ENCODE peak calls at places on chromosomes 4 and X, in seven cellular contexts. F, B, L, S, M, A and E are unnamed samples.

GRCh38 chrX:66163849-66164401 is at the start of gene HEPH:
- DNase-seq in F (peak; percentile 59), B (peak; percentile 12), L (no peak), S (peak; percentile 1), M (no peak), A (no peak), E (peak; percentile 9)

GRCh38 chr4:54554339-54554990 is 103.3 kb upstream of the KIT start:
- DNase-seq in F (no peak), B (no peak), L (no peak), S (no peak), M (no peak), A (no peak), E (no peak)

GRCh38 chrX:154459843-154460242 is 1.8 kb downstream of the PLXNA3 start:
- DNase-seq in F (no peak), B (no peak), L (peak; percentile 73), S (no peak), M (no peak), A (no peak), E (no peak)

GRCh38 chr4:146232131-146232722 is 17.9 kb downstream of the REELD1 start:
- DNase-seq in F (no peak), B (no peak), L (no peak), S (no peak), M (no peak), A (no peak), E (no peak)

GRCh38 chrX:107713205-107714195 is 62.1 kb downstream of the TSC22D3 start:
- DNase-seq in F (peak; percentile 39), B (no peak), L (no peak), S (no peak), M (peak; percentile 61), A (no peak), E (no peak)

GRCh38 chrX:133776072-133776471 is 209.3 kb downstream of the GPC3 start:
- DNase-seq in F (no peak), B (no peak), L (no peak), S (no peak), M (no peak), A (no peak), E (no peak)

GRCh38 chrX:9341305-9342201 is 123.3 kb upstream of the TBL1X start:
- DNase-seq in F (peak; percentile 66), B (peak; percentile 55), L (peak; percentile 88), S (peak; percentile 75), M (peak; percentile 72), A (peak; percentile 77), E (no peak)

GRCh38 chrX:136157187-136157586 is 9.9 kb downstream of the FHL1 start:
- DNase-seq in F (no peak), B (no peak), L (no peak), S (no peak), M (no peak), A (peak; percentile 55), E (no peak)

GRCh38 chr4:71713611-71714203 is 70.2 kb downstream of the GC start:
- DNase-seq in F (peak; percentile 82), B (peak; percentile 68), L (no peak), S (no peak), M (peak; percentile 7), A (peak; percentile 39), E (peak; percentile 72)

GRCh38 chr4:113223001-113223400 is 173.5 kb downstream of the ANK2 start:
- DNase-seq in F (no peak), B (no peak), L (no peak), S (no peak), M (no peak), A (no peak), E (no peak)

GRCh38 chr4:158056689-158057245 is 116.1 kb downstream of the GASK1B start:
- DNase-seq in F (no peak), B (no peak), L (no peak), S (no peak), M (no peak), A (no peak), E (no peak)

GRCh38 chrX:147884958-147885357 is 26.8 kb upstream of the FMR1 start:
- DNase-seq in F (peak; percentile 69), B (no peak), L (no peak), S (no peak), M (no peak), A (no peak), E (no peak)

GRCh38 chrX:15501506-15501905 is 899 bp downstream of the BMX start:
- DNase-seq in F (no peak), B (no peak), L (no peak), S (no peak), M (no peak), A (no peak), E (no peak)

GRCh38 chrX:10025742-10026493 is 58.8 kb downstream of the CLDN34 start:
- DNase-seq in F (no peak), B (no peak), L (peak; percentile 27), S (no peak), M (no peak), A (no peak), E (no peak)

GRCh38 chrX:106481341-106481740 is 130.4 kb upstream of the RADX start:
- DNase-seq in F (peak; percentile 61), B (peak; percentile 47), L (no peak), S (peak; percentile 2), M (peak; percentile 19), A (peak; percentile 46), E (peak; percentile 8)

GRCh38 chrX:93673056-93673868 is at the start of gene NAP1L3:
- DNase-seq in F (peak; percentile 71), B (peak; percentile 84), L (peak; percentile 88), S (peak; percentile 42), M (peak; percentile 62), A (no peak), E (peak; percentile 72)

GRCh38 chrX:68939868-68940267 is 111.0 kb downstream of the EFNB1 start:
- DNase-seq in F (no peak), B (no peak), L (no peak), S (no peak), M (no peak), A (no peak), E (no peak)

GRCh38 chrX:129697204-129697829 is 41.5 kb upstream of the XPNPEP2 start:
- DNase-seq in F (no peak), B (no peak), L (no peak), S (no peak), M (no peak), A (peak; percentile 18), E (no peak)

GRCh38 chr4:52640808-52641595 is 18.1 kb downstream of the USP46 start:
- DNase-seq in F (peak; percentile 50), B (peak; percentile 50), L (no peak), S (peak; percentile 46), M (no peak), A (no peak), E (no peak)

DNA sequence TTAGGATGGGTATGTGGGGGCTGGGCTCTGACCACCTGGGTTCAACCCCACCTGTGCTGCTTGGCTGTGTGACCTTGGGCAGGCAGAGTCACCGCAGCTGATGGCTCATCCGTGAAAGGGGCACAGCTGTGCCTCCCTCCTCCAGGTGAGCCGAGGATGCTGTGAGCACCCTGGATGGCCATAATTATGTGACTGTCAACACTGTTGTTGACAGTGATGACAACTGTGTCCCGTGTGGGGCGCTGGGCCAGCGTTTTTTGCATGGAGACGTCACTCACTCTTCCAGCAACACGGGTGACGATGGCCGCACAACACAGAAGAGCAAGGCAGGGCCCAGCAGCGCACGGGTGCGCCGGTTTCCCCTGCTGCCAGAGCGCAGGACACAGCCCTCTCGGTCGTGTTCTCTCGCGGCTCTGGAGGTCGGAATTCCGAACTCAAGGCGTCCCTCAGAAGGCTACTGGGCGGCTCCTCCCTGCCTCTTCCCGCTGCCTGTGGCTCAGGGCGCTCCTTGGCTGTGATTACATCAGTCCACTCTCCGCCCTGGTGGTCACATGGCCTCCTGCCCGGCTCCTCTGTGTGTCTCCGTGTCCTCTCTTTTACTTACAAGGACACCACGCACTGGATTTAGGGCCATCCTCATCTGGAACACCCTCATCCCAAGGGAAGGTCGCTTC is 1.3 kb downstream of the SH3TC1 start:
- DNase-seq in F (peak; percentile 44), B (no peak), L (no peak), S (no peak), M (peak; percentile 16), A (peak; percentile 81), E (no peak)
- H3K4me3 ChIP-seq in F (peak overlapping the region; percentile 54), B (no peak overlapping the region), L (no peak overlapping the region), S (no peak overlapping the region), M (peak overlapping the region; percentile 89), A (peak overlapping the region; percentile 67), E (no peak overlapping the region)

DNA sequence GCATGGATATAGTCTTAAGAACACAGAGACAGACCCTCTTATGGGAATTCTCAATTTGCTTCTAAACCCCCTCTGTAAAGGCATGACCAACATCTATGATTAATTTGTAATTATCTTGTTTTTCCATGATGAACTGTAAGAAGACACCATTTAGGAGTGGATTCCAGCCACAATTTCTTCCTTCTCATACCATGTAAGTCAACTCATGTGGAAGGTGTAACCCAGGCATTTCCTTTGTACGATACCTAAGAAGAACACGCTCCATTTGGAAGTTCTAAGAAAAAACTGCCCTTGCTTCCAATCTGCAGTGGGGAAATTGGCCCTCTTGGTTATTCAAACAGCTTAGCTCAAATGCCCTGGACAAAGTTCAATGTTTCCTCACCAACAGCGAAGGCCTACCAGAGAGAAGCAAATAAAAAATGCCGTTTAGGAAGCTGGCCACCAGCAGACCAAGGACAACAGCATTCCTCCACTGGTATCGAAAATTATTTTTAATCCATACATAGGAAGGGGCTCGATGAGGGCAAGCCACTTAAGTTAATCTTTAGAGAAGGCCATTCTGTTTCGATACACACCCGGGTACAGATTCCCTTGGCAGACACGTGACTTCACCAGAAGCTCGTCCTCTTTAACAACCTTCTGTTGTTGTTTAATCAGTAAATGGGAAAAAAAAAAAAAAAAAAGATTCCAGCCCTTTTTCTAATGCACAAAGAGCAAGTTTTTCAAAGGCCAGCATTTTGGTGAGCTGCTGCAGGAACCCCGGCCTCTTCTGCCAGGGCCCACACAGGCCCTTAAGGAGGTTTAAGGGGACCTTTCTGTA is 2.6 kb downstream of the DHRSX start:
- DNase-seq in F (peak; percentile 30), B (peak; percentile 48), L (no peak), S (peak; percentile 32), M (no peak), A (no peak), E (no peak)
- H3K4me3 ChIP-seq in F (peak overlapping the region; percentile 77), B (peak overlapping the region; percentile 21), L (no peak overlapping the region), S (peak overlapping the region; percentile 95), M (no peak overlapping the region), A (peak overlapping the region; percentile 86), E (peak overlapping the region; percentile 75)

DNA sequence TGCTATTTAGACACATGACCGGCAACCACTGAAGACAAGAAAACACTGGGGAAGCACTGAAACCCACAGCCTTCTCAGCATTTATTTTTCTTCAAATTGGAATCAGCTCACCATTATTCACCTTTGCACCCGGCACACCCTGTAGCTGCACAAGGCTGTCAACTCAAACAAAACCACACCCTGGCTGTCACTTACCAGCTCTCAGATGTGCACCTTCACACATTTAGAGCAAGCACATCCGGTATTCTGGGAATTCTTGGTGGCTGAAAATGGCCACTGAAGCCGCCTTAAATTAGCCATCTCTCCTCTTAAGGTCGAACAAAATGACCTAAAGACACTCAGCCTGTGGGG is 5.9 kb downstream of the ZFYVE28 start:
- DNase-seq in F (no peak), B (no peak), L (no peak), S (no peak), M (peak; percentile 84), A (peak; percentile 20), E (no peak)
- H3K4me3 ChIP-seq in F (peak overlapping the region; percentile 42), B (peak overlapping the region; percentile 3), L (no peak overlapping the region), S (peak overlapping the region; percentile 19), M (peak overlapping the region; percentile 48), A (no peak overlapping the region), E (no peak overlapping the region)

DNA sequence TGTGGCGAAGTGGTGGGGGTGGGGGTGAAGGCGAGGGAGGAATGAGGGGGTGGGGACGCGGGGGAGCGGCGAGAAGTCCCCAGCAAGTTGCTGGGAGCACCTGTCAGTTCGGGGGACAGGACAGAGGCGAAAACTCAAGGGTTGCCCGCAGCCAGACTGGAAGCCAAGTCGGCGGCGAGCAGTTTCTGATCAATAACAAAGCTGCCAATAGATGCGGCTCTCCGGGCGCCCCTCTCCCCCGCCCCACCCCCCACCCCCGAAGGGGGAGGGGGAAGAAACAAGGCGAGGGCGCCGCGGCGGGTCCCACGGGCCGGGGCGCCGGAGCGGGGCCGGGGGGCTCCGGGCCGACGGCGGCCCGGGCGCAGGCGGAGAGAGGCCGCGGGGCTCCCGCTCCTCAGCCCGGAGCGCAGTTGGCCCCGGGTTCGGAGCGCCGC is 414 bp downstream of the PDGFC start:
- DNase-seq in F (no peak), B (no peak), L (peak; percentile 78), S (no peak), M (no peak), A (no peak), E (no peak)
- H3K4me3 ChIP-seq in F (peak overlapping the region; percentile 88), B (peak overlapping the region; percentile 60), L (peak overlapping the region; percentile 99), S (peak overlapping the region; percentile 70), M (no peak overlapping the region), A (no peak overlapping the region), E (peak overlapping the region; percentile 92)